ENCODE peak calls at places on chromosomes 13 and 19, in seven cellular contexts. E, C, T, W, Q, M and B are unnamed samples.

GRCh38 chr13:112990783-112991182 is 21.8 kb downstream of the MCF2L start:
- DNase-seq in E (no peak), C (no peak), T (no peak), W (peak), Q (no peak), M (no peak), B (no peak)

GRCh38 chr19:42361545-42361910 is 28.6 kb downstream of the CNFN start:
- DNase-seq in E (no peak), C (no peak), T (no peak), W (no peak), Q (no peak), M (no peak), B (no peak)

GRCh38 chr13:34152409-34152808 is 334.5 kb downstream of the RFC3 start:
- DNase-seq in E (no peak), C (no peak), T (no peak), W (no peak), Q (no peak), M (no peak), B (no peak)

GRCh38 chr19:52670046-52670445 is 31.9 kb upstream of the ZNF83 start:
- DNase-seq in E (no peak), C (no peak), T (no peak), W (peak), Q (peak), M (no peak), B (no peak)

GRCh38 chr13:41581884-41582547 is 124.7 kb downstream of the RGCC start:
- DNase-seq in E (no peak), C (peak), T (peak), W (no peak), Q (no peak), M (no peak), B (no peak)

GRCh38 chr19:46616631-46617322 is 8.1 kb downstream of the PTGIR start:
- DNase-seq in E (no peak), C (peak), T (peak), W (peak), Q (peak), M (peak), B (peak)

GRCh38 chr13:111506621-111507020 is 186.2 kb downstream of the TEX29 start:
- DNase-seq in E (no peak), C (no peak), T (no peak), W (no peak), Q (no peak), M (no peak), B (peak)

GRCh38 chr19:5843295-5843927 is 3.9 kb upstream of the FUT6 start:
- DNase-seq in E (no peak), C (no peak), T (no peak), W (no peak), Q (no peak), M (no peak), B (no peak)

GRCh38 chr13:35988648-35989081 is 142.5 kb downstream of the DCLK1 start:
- DNase-seq in E (no peak), C (peak), T (peak), W (peak), Q (no peak), M (no peak), B (no peak)

GRCh38 chr13:48188129-48188528 is 44.9 kb upstream of the ITM2B start:
- DNase-seq in E (no peak), C (no peak), T (no peak), W (no peak), Q (no peak), M (no peak), B (no peak)

GRCh38 chr13:48186722-48187121 is 46.3 kb upstream of the ITM2B start:
- DNase-seq in E (no peak), C (no peak), T (no peak), W (no peak), Q (no peak), M (no peak), B (no peak)

GRCh38 chr13:48188640-48189039 is 44.4 kb upstream of the ITM2B start:
- DNase-seq in E (no peak), C (no peak), T (no peak), W (peak), Q (no peak), M (no peak), B (no peak)

GRCh38 chr13:48192536-48192935 is 40.5 kb upstream of the ITM2B start:
- DNase-seq in E (no peak), C (no peak), T (no peak), W (peak), Q (no peak), M (no peak), B (no peak)

GRCh38 chr13:48189122-48189521 is 43.9 kb upstream of the ITM2B start:
- DNase-seq in E (no peak), C (no peak), T (no peak), W (no peak), Q (no peak), M (no peak), B (no peak)
- TF ChIP-seq CTCF in E (no peak), C (no peak), T (no peak), W (no peak), Q (no peak), M (no peak), B (no peak)

DNA sequence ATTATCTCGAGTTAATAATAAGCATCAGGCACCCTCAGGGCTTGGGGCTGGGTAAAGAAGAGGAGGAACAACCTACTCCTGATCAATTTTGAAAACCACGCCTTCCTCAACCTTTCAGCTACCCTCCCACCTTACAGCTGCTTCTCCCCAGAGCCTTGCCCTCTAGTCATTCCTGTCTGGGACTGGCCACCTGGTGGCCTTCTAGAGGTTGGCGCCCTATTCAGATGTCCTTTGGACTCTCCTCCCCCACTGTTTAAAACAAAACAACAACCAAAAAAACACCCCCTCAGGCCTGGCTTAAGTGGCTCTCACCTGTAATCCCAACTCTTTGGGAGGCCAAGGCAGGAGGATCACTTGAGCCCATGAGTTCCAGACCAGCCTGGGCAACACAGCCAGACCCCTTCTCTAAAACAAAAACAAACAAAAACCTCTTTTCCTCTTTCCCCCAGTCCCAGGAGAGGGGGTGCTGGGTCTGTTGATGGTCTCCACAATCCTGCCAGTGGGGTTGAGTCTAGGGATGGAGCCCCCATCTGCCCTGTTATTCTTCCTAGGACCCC is 62.3 kb downstream of the CCDC70 start:
- DNase-seq in E (no peak), C (no peak), T (no peak), W (peak), Q (peak), M (no peak), B (no peak)
- TF ChIP-seq CTCF in E (no peak), C (peak), T (peak), W (peak), Q (no peak), M (no peak), B (peak)

GRCh38 chr19:33403973-33404304 is 30.4 kb downstream of the CEBPG start:
- DNase-seq in E (no peak), C (no peak), T (no peak), W (no peak), Q (no peak), M (no peak), B (no peak)

GRCh38 chr19:33403221-33403972 is 29.9 kb downstream of the CEBPG start:
- DNase-seq in E (no peak), C (peak), T (no peak), W (no peak), Q (no peak), M (peak), B (peak)

GRCh38 chr19:33401683-33402420 is 28.3 kb downstream of the CEBPG start:
- DNase-seq in E (no peak), C (no peak), T (no peak), W (no peak), Q (no peak), M (peak), B (peak)

GRCh38 chr19:33400856-33401682 is 27.6 kb downstream of the CEBPG start:
- DNase-seq in E (no peak), C (no peak), T (no peak), W (no peak), Q (no peak), M (peak), B (peak)

DNA sequence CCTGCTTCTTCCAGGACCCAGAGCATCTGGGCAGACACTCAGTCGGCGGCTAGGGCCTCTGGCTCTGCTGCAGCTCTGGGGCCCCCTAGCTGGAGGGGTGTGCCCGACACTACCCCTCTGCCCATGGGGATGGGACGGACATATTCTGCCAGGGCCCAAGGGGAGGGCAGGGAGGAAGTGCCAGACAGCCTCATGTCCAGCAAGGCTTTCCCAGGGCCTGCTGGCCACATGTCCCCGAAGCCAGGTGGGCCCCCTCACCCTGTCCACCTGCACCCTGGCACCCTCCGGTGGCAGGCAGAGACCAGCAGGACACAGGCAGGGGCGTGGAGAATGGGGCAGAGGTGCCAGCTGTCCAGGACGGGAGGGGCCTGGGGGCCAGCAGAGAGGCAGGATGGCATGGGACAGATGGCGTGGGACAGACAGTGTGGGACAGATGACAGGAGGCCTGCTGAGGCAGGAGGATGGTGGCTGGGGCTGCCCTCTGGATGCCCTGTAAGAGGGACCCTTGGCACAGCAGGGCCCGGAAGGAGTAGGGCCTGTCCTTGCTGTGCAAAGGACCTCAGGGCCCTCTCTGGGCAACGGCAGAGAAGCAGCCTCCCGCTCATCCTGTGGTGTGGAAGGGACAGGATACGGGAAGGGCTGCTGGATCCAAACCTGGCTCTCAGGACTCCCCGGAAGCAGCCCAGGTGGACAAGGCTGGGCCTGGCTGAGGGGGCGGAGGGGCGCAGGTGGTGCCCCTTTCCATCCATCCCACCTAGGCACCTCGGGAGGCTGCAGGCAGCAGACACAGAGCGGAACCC is 29.1 kb downstream of the CEBPG start:
- DNase-seq in E (no peak), C (no peak), T (no peak), W (no peak), Q (no peak), M (peak), B (peak)
- TF ChIP-seq CTCF in E (no peak), C (peak), T (no peak), W (no peak), Q (peak), M (peak), B (no peak)

DNA sequence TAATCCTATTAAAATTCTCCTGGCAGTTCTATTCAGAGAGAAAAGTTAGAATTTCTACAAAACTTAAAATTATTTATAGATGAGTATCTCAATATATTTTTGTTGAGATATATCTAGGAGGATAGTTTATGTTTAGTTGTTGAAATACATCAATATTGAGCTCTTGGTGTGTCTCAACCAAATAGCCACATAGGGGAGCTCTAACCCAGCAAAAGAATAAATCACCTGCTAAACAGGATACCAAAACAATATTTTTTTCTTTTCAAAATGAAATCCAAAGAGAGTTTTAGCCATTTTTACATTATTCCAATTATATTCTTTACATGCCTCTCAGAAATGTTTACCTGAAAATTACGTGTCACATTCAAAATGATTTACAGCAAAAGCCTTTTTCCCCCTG is 954.7 kb downstream of the SLITRK6 start:
- DNase-seq in E (no peak), C (peak), T (peak), W (peak), Q (peak), M (no peak), B (no peak)
- TF ChIP-seq CTCF in E (peak), C (peak), T (no peak), W (peak), Q (peak), M (no peak), B (no peak)

DNA sequence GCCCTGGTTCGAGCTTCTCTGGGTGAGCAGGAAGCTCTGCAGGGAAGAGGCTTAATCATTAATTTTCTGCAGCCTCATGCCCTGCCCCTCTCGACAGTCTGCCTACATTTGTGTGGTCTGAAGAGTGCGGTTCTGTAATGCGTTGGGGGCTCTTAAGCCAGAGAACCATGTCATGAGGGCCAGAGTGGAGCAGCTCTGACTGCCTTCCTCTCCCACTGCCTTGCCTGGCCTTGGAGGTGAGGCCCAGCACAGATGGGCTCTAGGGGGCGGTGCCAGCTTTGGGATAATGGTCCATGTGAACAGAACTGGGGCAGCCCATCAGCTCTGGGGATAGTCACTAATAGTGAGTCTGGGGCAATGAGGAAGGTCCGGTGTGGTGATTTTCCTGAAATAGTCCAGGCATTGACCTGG is 5.7 kb downstream of the FGF9 start:
- DNase-seq in E (peak), C (no peak), T (no peak), W (peak), Q (no peak), M (no peak), B (no peak)
- TF ChIP-seq CTCF in E (peak), C (no peak), T (no peak), W (peak), Q (no peak), M (no peak), B (peak)

DNA sequence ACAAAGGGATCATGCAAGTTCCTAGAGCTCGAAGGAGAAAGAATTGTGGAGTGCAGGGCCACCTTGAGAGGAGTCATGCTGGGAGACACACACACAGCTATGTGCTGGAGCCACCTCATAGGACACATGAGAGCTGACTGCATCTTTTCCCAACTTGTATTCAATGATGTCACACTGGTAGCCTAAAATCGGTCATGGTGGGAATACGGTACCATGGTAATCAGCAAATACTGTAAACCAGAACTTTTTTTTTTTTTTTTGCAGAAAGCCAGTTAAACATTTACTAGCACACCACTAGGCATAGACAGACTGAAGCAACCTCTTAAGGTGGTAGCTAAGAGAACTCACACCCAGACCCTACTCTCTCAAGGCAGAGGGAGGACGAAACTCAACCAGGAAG is 47.0 kb upstream of the INTS6 start:
- DNase-seq in E (no peak), C (no peak), T (no peak), W (no peak), Q (no peak), M (no peak), B (no peak)
- TF ChIP-seq CTCF in E (no peak), C (no peak), T (no peak), W (no peak), Q (no peak), M (no peak), B (no peak)

GRCh38 chr13:30676672-30677071 is 58.7 kb upstream of the ALOX5AP start:
- DNase-seq in E (no peak), C (peak), T (peak), W (peak), Q (no peak), M (no peak), B (no peak)
- TF ChIP-seq CTCF in E (no peak), C (peak), T (peak), W (peak), Q (peak), M (no peak), B (no peak)

DNA sequence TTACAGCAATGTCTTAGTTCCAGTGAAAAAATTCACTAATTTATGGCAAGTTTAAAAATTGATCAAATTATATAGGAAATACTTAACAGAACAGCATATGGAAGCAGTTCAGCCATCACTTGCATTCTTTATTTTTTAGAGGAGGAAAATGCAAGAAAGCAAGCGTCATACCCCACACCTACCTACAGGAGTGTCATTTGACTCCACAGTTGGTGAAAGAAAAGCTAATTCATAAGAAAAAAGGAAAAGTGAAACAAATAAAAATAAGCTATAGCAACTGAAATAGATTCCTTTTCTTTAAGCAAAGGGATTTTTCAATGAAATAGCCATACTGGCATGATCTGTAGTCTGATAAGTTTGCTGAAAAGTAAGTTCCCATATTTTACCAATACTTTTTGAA is 111.0 kb downstream of the DOCK9 start:
- DNase-seq in E (no peak), C (no peak), T (no peak), W (peak), Q (no peak), M (no peak), B (no peak)
- TF ChIP-seq CTCF in E (no peak), C (no peak), T (no peak), W (peak), Q (no peak), M (no peak), B (no peak)

GRCh38 chr13:26602783-26603182 is 45.3 kb downstream of the WASF3 start:
- DNase-seq in E (no peak), C (no peak), T (no peak), W (no peak), Q (no peak), M (no peak), B (no peak)

GRCh38 chr13:26604784-26605183 is 47.3 kb downstream of the WASF3 start:
- DNase-seq in E (no peak), C (no peak), T (peak), W (no peak), Q (no peak), M (peak), B (peak)

GRCh38 chr13:26600345-26600761 is 42.9 kb downstream of the WASF3 start:
- DNase-seq in E (no peak), C (peak), T (peak), W (no peak), Q (no peak), M (no peak), B (no peak)

GRCh38 chr13:26601669-26602068 is 44.2 kb downstream of the WASF3 start:
- DNase-seq in E (peak), C (peak), T (peak), W (no peak), Q (no peak), M (no peak), B (no peak)

GRCh38 chr13:26605845-26606244 is 48.4 kb downstream of the WASF3 start:
- DNase-seq in E (no peak), C (peak), T (no peak), W (peak), Q (no peak), M (no peak), B (no peak)
- TF ChIP-seq CTCF in E (no peak), C (peak), T (no peak), W (peak), Q (no peak), M (no peak), B (no peak)

GRCh38 chr13:28659611-28659970 is 661 bp downstream of the POMP start:
- DNase-seq in E (peak), C (peak), T (peak), W (no peak), Q (peak), M (no peak), B (no peak)

GRCh38 chr13:28657784-28658538 is 969 bp upstream of the POMP start:
- DNase-seq in E (peak), C (peak), T (peak), W (no peak), Q (no peak), M (no peak), B (no peak)

GRCh38 chr13:28655566-28655965 is 3.4 kb upstream of the POMP start:
- DNase-seq in E (no peak), C (peak), T (peak), W (no peak), Q (no peak), M (no peak), B (no peak)

GRCh38 chr13:28658539-28658795 is 463 bp upstream of the POMP start:
- DNase-seq in E (no peak), C (peak), T (peak), W (no peak), Q (no peak), M (no peak), B (no peak)

DNA sequence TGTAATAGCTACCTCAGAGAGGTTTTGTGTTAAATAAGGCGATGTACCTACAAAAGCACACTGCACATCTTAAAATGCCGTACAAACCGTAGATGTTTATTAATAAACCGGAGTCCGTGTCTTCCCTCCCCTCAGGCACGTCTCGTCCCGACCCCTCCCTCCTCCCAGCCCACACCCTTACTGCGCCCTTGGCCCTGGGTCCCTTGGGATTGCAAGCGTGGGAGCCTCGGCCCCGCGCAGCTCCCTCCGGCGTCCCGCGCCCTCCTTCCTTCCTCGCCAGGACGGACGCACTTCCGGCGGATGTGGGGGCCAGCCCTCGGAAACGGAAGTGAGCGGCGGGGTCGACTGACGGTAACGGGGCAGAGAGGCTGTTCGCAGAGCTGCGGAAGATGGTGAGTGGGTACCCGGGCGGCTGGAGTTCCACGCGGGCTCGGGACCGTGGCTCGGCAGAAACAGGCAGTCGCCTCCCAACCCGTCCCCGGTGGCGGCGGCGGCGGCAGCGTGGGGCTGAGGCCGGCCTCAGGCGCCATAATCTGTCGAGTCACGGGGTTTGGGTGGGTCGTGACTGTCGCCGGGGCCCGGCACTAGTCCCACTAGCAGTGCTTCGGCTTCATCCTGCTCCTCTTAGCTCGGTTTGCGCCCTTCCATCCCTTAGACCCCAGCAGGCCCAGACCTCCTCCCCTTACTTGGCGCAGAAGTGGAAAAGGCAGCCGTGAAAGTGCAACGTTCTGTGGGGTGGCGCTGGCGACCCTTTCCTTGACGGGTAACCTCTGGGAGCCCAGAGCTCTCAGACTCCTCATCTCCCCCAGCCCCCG is at the start of gene POMP:
- DNase-seq in E (peak), C (peak), T (peak), W (peak), Q (peak), M (peak), B (peak)
- TF ChIP-seq CTCF in E (no peak), C (peak), T (no peak), W (no peak), Q (no peak), M (no peak), B (no peak)